ENCODE peak calls at places on chromosome 2, in eight cellular contexts. E, S, N, B, X, D, T and Z are unnamed samples.

GRCh38 chr2:58203018-58203417 is 38.1 kb downstream of the FANCL start:
- DNase-seq in E (no peak), S (no peak), N (no peak), B (no peak), X (no peak), D (no peak), T (no peak), Z (no peak)

GRCh38 chr2:128178650-128179460 is 87.9 kb downstream of the UGGT1 start:
- DNase-seq in E (peak), S (peak), N (peak), B (peak), X (peak), D (peak), T (no peak), Z (peak)

GRCh38 chr2:196983934-196984333 is 57.4 kb upstream of the PGAP1 start:
- DNase-seq in E (no peak), S (no peak), N (no peak), B (no peak), X (no peak), D (no peak), T (peak), Z (no peak)

GRCh38 chr2:64679673-64680425 is 26.1 kb upstream of the SERTAD2 start:
- DNase-seq in E (no peak), S (no peak), N (no peak), B (peak), X (no peak), D (no peak), T (no peak), Z (no peak)

GRCh38 chr2:128803222-128803621 is 484.6 kb upstream of the HS6ST1 start:
- DNase-seq in E (no peak), S (no peak), N (no peak), B (no peak), X (no peak), D (no peak), T (no peak), Z (no peak)

GRCh38 chr2:129585760-129586159 is 393.7 kb upstream of the RAB6C start:
- DNase-seq in E (no peak), S (no peak), N (no peak), B (no peak), X (no peak), D (no peak), T (no peak), Z (no peak)

GRCh38 chr2:46878886-46879285 is 36.7 kb downstream of the MCFD2 start:
- DNase-seq in E (no peak), S (no peak), N (no peak), B (peak), X (peak), D (no peak), T (no peak), Z (no peak)

GRCh38 chr2:31980674-31981356 is 30.0 kb downstream of the MEMO1 start:
- DNase-seq in E (peak), S (peak), N (no peak), B (no peak), X (no peak), D (peak), T (no peak), Z (no peak)

GRCh38 chr2:83730258-83730657 is 728.8 kb downstream of the SUCLG1 start:
- DNase-seq in E (no peak), S (no peak), N (no peak), B (no peak), X (no peak), D (no peak), T (no peak), Z (no peak)